ENCODE peak calls at places on chromosomes 6 and 20, in ten cellular contexts. V is heart left ventricle; N is kidney glomerular epithelial cell; Z is stimulated activated CD4-positive, alpha-beta T cell treated with anti-CD3 and anti-CD28 coated beads, Interleukin-1b, Interleukin-23, amount 100 ng/mL, for 1 hour; Y is Caco-2; L is HTR-8/SVneo; M is GM04504; H is nucleus accumbens; A is activated naive CD8-positive, alpha-beta T cell treated with anti-CD3 and anti-CD28 coated beads, Interleukin-2, amount 50 U/mL, for 24 hours; T is GM13977. D is an unnamed sample.
A peak's percentile ranks its signal among the peaks of the same experiment; 100 is the strongest.

GRCh38 chr6:28816909-28817807 is 106.6 kb downstream of the TRIM27 start:
- DNase-seq in N (peak; percentile 78), Z (no peak), M (no peak), T (peak; percentile 49), L (no peak), Y (peak; percentile 69), A (peak; percentile 69), H (no peak), V (no peak), D (no peak)

GRCh38 chr20:41524980-41525613 is 93.1 kb downstream of the CHD6 start:
- DNase-seq in V (peak; percentile 86), H (no peak), N (peak; percentile 27), Y (no peak), A (no peak), Z (no peak), M (peak; percentile 22), L (no peak), T (no peak), D (peak; percentile 71)

GRCh38 chr6:152268846-152269442 is 368.2 kb downstream of the SYNE1 start:
- DNase-seq in H (no peak), Z (no peak), A (no peak), N (no peak), M (no peak), V (no peak), L (no peak), T (no peak), Y (no peak), D (no peak)

GRCh38 chr6:53313784-53314382 is 34.9 kb downstream of the ELOVL5 start:
- DNase-seq in H (no peak), Z (no peak), N (no peak), V (no peak), Y (no peak), T (no peak), M (no peak), L (no peak), A (no peak), D (no peak)

GRCh38 chr6:43771210-43771857 is 1.3 kb downstream of the VEGFA start:
- DNase-seq in A (peak; percentile 74), M (peak; percentile 19), Z (no peak), T (peak; percentile 81), H (no peak), Y (peak; percentile 78), V (peak; percentile 79), N (no peak), L (no peak), D (peak; percentile 32)

GRCh38 chr6:39466664-39467063 is 144.2 kb upstream of the KCNK16 start:
- DNase-seq in A (no peak), Z (no peak), T (no peak), M (no peak), L (no peak), N (no peak), V (no peak), Y (no peak), H (no peak), D (no peak)

GRCh38 chr6:15770347-15771143 is 107.7 kb upstream of the DTNBP1 start:
- DNase-seq in M (no peak), Y (no peak), T (peak; percentile 45), N (peak; percentile 10), Z (no peak), V (no peak), L (no peak), A (peak; percentile 12), H (no peak), D (no peak)

GRCh38 chr20:46084805-46085792 is 4.7 kb downstream of the NCOA5 start:
- DNase-seq in H (no peak), T (no peak), N (peak; percentile 7), A (no peak), Z (no peak), V (no peak), M (no peak), L (peak; percentile 43), Y (peak; percentile 77), D (no peak)

GRCh38 chr6:113137411-113137810 is 719.7 kb upstream of the MARCKS start:
- DNase-seq in T (no peak), A (no peak), N (peak; percentile 33), L (no peak), M (no peak), Y (no peak), V (peak; percentile 43), H (no peak), Z (no peak), D (no peak)

GRCh38 chr20:44200983-44201382 is 9.6 kb downstream of the OSER1 start:
- DNase-seq in N (no peak), M (no peak), V (no peak), L (no peak), T (no peak), Y (no peak), A (no peak), H (no peak), Z (no peak), D (no peak)

GRCh38 chr20:846894-847278 is 13.4 kb downstream of the FAM110A start:
- DNase-seq in N (no peak), Z (no peak), M (no peak), V (no peak), L (no peak), T (peak; percentile 77), Y (no peak), H (no peak), A (peak; percentile 61), D (peak; percentile 75)

GRCh38 chr6:10800810-10801209 is 37.5 kb downstream of the MAK start:
- DNase-seq in N (no peak), Z (no peak), V (no peak), L (no peak), T (no peak), A (no peak), M (no peak), H (no peak), Y (no peak), D (no peak)

GRCh38 chr6:148027201-148027600 is 315.4 kb upstream of the SASH1 start:
- DNase-seq in N (no peak), V (no peak), L (no peak), T (no peak), Y (no peak), Z (no peak), A (no peak), H (no peak), M (no peak), D (no peak)

GRCh38 chr6:105102186-105102585 is 77.6 kb downstream of the POPDC3 start:
- DNase-seq in L (no peak), M (no peak), N (no peak), H (no peak), V (no peak), T (no peak), Z (no peak), Y (no peak), A (no peak), D (no peak)

GRCh38 chr6:43776115-43776798 is 6.2 kb downstream of the VEGFA start:
- DNase-seq in V (peak; percentile 33), M (no peak), Y (no peak), Z (no peak), N (no peak), L (no peak), A (no peak), T (peak; percentile 58), H (no peak), D (no peak)

GRCh38 chr20:18156045-18156444 is 18.4 kb downstream of the KAT14 start:
- DNase-seq in V (no peak), L (no peak), N (no peak), M (no peak), Z (no peak), T (no peak), Y (no peak), H (no peak), A (no peak), D (no peak)

GRCh38 chr20:51661609-51662178 is 106.5 kb downstream of the ATP9A start:
- DNase-seq in V (no peak), H (no peak), A (peak; percentile 36), T (peak; percentile 56), Z (no peak), L (peak; percentile 69), M (peak; percentile 28), Y (peak; percentile 87), N (peak; percentile 30), D (no peak)

GRCh38 chr6:159989882-159990480 is 21.1 kb downstream of the IGF2R start:
- DNase-seq in H (no peak), Z (no peak), M (no peak), A (no peak), L (no peak), Y (no peak), T (no peak), N (peak; percentile 6), V (no peak), D (no peak)

GRCh38 chr6:40340196-40340595 is 247.0 kb downstream of the LRFN2 start:
- DNase-seq in V (no peak), H (no peak), L (no peak), M (no peak), A (no peak), N (no peak), T (no peak), Y (no peak), Z (no peak), D (no peak)

GRCh38 chr6:22828179-22829062 is 259.1 kb downstream of the HDGFL1 start:
- DNase-seq in N (peak; percentile 98), H (no peak), T (peak; percentile 28), V (no peak), L (peak; percentile 69), A (no peak), Y (peak; percentile 62), Z (no peak), M (peak; percentile 80), D (no peak)

GRCh38 chr6:130381459-130382380 is 15.9 kb downstream of the TMEM200A start:
- DNase-seq in H (no peak), V (no peak), M (no peak), Y (no peak), Z (no peak), T (no peak), L (no peak), A (no peak), N (no peak), D (peak; percentile 24)

GRCh38 chr6:37850728-37851285 is 31.3 kb downstream of the ZFAND3 start:
- DNase-seq in L (no peak), V (no peak), Y (no peak), N (no peak), Z (no peak), T (no peak), H (no peak), A (no peak), M (no peak), D (no peak)

GRCh38 chr6:74971631-74972030 is 234.2 kb downstream of the COL12A1 start:
- DNase-seq in Y (no peak), H (no peak), N (no peak), L (peak; percentile 5), T (no peak), A (no peak), M (peak; percentile 16), V (no peak), Z (no peak), D (no peak)

GRCh38 chr6:34709386-34709785 is 12.8 kb upstream of the ILRUN start:
- DNase-seq in T (no peak), V (peak; percentile 81), L (no peak), N (no peak), Y (no peak), M (peak; percentile 14), H (no peak), Z (no peak), A (no peak), D (no peak)

GRCh38 chr6:76876922-76877553 is 586.3 kb downstream of the HTR1B start:
- DNase-seq in A (no peak), H (no peak), Y (peak; percentile 39), M (peak; percentile 2), T (no peak), N (peak; percentile 35), V (no peak), Z (no peak), L (no peak), D (no peak)

GRCh38 chr6:151109361-151109760 is 130.4 kb upstream of the AKAP12 start:
- DNase-seq in H (no peak), L (no peak), A (no peak), V (no peak), M (no peak), T (no peak), Y (no peak), Z (no peak), N (no peak), D (no peak)

GRCh38 chr6:117425431-117426153 is at the start of gene ROS1:
- DNase-seq in V (no peak), T (no peak), M (no peak), Y (no peak), Z (no peak), A (no peak), N (no peak), H (no peak), L (no peak), D (no peak)

D was measured in Peyer's patch.